ENCODE peak calls at places on chromosomes 12 and 14, in eight cellular contexts. One of them, this sample, is unnamed.

GRCh38 chr12:103841690-103842584 is 903 bp upstream of the NT5DC3 start:
- DNase-seq in T1000: peak; percentile 93
- DNase-seq in dermis blood vessel endothelial cell: peak; percentile 37
- DNase-seq in NCI-H510A treated with DMSO at 0.1 percent for 48 hours: no peak
- DNase-seq in HT1080: peak; percentile 97
- DNase-seq in activated gamma-delta T cell treated with Interleukin-2 at 50 U/mL for 16 hours: peak; percentile 14
- DNase-seq in GM20000: peak; percentile 61
- DNase-seq in COR-L47: peak; percentile 61
- DNase-seq in this sample: no peak

GRCh38 chr14:68239988-68240387 is 420.4 kb downstream of the RAD51B start:
- DNase-seq in T1000: no peak
- DNase-seq in dermis blood vessel endothelial cell: peak; percentile 61
- DNase-seq in NCI-H510A treated with DMSO at 0.1 percent for 48 hours: no peak
- DNase-seq in HT1080: no peak
- DNase-seq in activated gamma-delta T cell treated with Interleukin-2 at 50 U/mL for 16 hours: no peak
- DNase-seq in GM20000: no peak
- DNase-seq in COR-L47: no peak
- DNase-seq in this sample: no peak

GRCh38 chr12:120292661-120293531 is at the start of gene RNU4-1:
- DNase-seq in T1000: peak; percentile 85
- DNase-seq in dermis blood vessel endothelial cell: peak; percentile 88
- DNase-seq in NCI-H510A treated with DMSO at 0.1 percent for 48 hours: peak; percentile 98
- DNase-seq in HT1080: peak; percentile 99
- DNase-seq in activated gamma-delta T cell treated with Interleukin-2 at 50 U/mL for 16 hours: peak; percentile 67
- DNase-seq in GM20000: peak; percentile 52
- DNase-seq in COR-L47: peak; percentile 87
- DNase-seq in this sample: peak; percentile 92

GRCh38 chr12:125097427-125097826 is 32.2 kb downstream of the AACS start:
- DNase-seq in T1000: no peak
- DNase-seq in dermis blood vessel endothelial cell: peak; percentile 54
- DNase-seq in NCI-H510A treated with DMSO at 0.1 percent for 48 hours: no peak
- DNase-seq in HT1080: no peak
- DNase-seq in activated gamma-delta T cell treated with Interleukin-2 at 50 U/mL for 16 hours: no peak
- DNase-seq in GM20000: no peak
- DNase-seq in COR-L47: no peak
- DNase-seq in this sample: no peak

GRCh38 chr14:69204753-69205152 is 13.5 kb downstream of the EXD2 start:
- DNase-seq in T1000: no peak
- DNase-seq in dermis blood vessel endothelial cell: peak; percentile 40
- DNase-seq in NCI-H510A treated with DMSO at 0.1 percent for 48 hours: no peak
- DNase-seq in HT1080: peak; percentile 27
- DNase-seq in activated gamma-delta T cell treated with Interleukin-2 at 50 U/mL for 16 hours: no peak
- DNase-seq in GM20000: no peak
- DNase-seq in COR-L47: no peak
- DNase-seq in this sample: no peak

GRCh38 chr14:68981539-68981976 is 2.5 kb upstream of the ACTN1 start:
- DNase-seq in T1000: no peak
- DNase-seq in dermis blood vessel endothelial cell: peak; percentile 90
- DNase-seq in NCI-H510A treated with DMSO at 0.1 percent for 48 hours: no peak
- DNase-seq in HT1080: peak; percentile 75
- DNase-seq in activated gamma-delta T cell treated with Interleukin-2 at 50 U/mL for 16 hours: no peak
- DNase-seq in GM20000: no peak
- DNase-seq in COR-L47: no peak
- DNase-seq in this sample: no peak

GRCh38 chr14:106235356-106236159 is 709.2 kb downstream of the TMEM121 start:
- DNase-seq in T1000: no peak
- DNase-seq in dermis blood vessel endothelial cell: no peak
- DNase-seq in NCI-H510A treated with DMSO at 0.1 percent for 48 hours: no peak
- DNase-seq in HT1080: no peak
- DNase-seq in activated gamma-delta T cell treated with Interleukin-2 at 50 U/mL for 16 hours: no peak
- DNase-seq in GM20000: no peak
- DNase-seq in COR-L47: no peak
- DNase-seq in this sample: no peak

GRCh38 chr12:122226366-122227222 is 742 bp upstream of the DIABLO start:
- DNase-seq in T1000: no peak
- DNase-seq in dermis blood vessel endothelial cell: no peak
- DNase-seq in NCI-H510A treated with DMSO at 0.1 percent for 48 hours: no peak
- DNase-seq in HT1080: no peak
- DNase-seq in activated gamma-delta T cell treated with Interleukin-2 at 50 U/mL for 16 hours: no peak
- DNase-seq in GM20000: no peak
- DNase-seq in COR-L47: no peak
- DNase-seq in this sample: no peak

GRCh38 chr12:11202811-11203210 is 16.1 kb upstream of the TAS2R42 start:
- DNase-seq in T1000: no peak
- DNase-seq in dermis blood vessel endothelial cell: no peak
- DNase-seq in NCI-H510A treated with DMSO at 0.1 percent for 48 hours: no peak
- DNase-seq in HT1080: no peak
- DNase-seq in activated gamma-delta T cell treated with Interleukin-2 at 50 U/mL for 16 hours: no peak
- DNase-seq in GM20000: no peak
- DNase-seq in COR-L47: no peak
- DNase-seq in this sample: no peak

GRCh38 chr14:37114039-37114438 is 58.4 kb downstream of the SLC25A21 start:
- DNase-seq in T1000: no peak
- DNase-seq in dermis blood vessel endothelial cell: no peak
- DNase-seq in NCI-H510A treated with DMSO at 0.1 percent for 48 hours: no peak
- DNase-seq in HT1080: no peak
- DNase-seq in activated gamma-delta T cell treated with Interleukin-2 at 50 U/mL for 16 hours: no peak
- DNase-seq in GM20000: no peak
- DNase-seq in COR-L47: no peak
- DNase-seq in this sample: no peak

This sample was measured in HAP-1.